ENCODE peak calls at places on chromosomes 7 and 10, in seven cellular contexts. S is NCI-H82; T is LoVo; H is RKO; I is stimulated activated CD4-positive, alpha-beta T cell treated with anti-CD3 and anti-CD28 coated beads, TNF-alpha, amount 100 ng/mL, for 1 hour; Y is DND-41; U is mucosa of gallbladder. G is an unnamed sample.

GRCh38 chr10:24370877-24371276 is 161.9 kb downstream of the KIAA1217 start:
- DNase-seq in S (no peak), T (no peak), H (no peak), I (no peak), Y (no peak), U (no peak), G (no peak)

GRCh38 chr10:124725791-124726190 is 18.4 kb downstream of the FAM53B start:
- DNase-seq in S (no peak), T (no peak), H (no peak), I (no peak), Y (no peak), U (no peak), G (no peak)

GRCh38 chr10:72564596-72564995 is 61.3 kb downstream of the MICU1 start:
- DNase-seq in S (no peak), T (no peak), H (no peak), I (no peak), Y (no peak), U (no peak), G (no peak)

GRCh38 chr7:7566651-7567611 is at the start of gene MIOS:
- DNase-seq in S (peak), T (peak), H (peak), I (peak), Y (peak), U (peak), G (no peak)

GRCh38 chr10:74175510-74176379 is 24.7 kb downstream of the ADK start:
- DNase-seq in S (no peak), T (peak), H (no peak), I (no peak), Y (no peak), U (no peak), G (no peak)

GRCh38 chr7:107638594-107638993 is 22.0 kb upstream of the SLC26A4 start:
- DNase-seq in S (no peak), T (no peak), H (no peak), I (no peak), Y (no peak), U (no peak), G (no peak)

GRCh38 chr7:13908667-13909382 is 80.6 kb downstream of the ETV1 start:
- DNase-seq in S (peak), T (peak), H (no peak), I (no peak), Y (peak), U (no peak), G (no peak)

GRCh38 chr7:100209493-100209892 is 10.3 kb upstream of the PVRIG start:
- DNase-seq in S (no peak), T (no peak), H (no peak), I (no peak), Y (no peak), U (no peak), G (no peak)

GRCh38 chr7:55127135-55127551 is 108.3 kb downstream of the EGFR start:
- DNase-seq in S (no peak), T (no peak), H (no peak), I (no peak), Y (no peak), U (no peak), G (no peak)

GRCh38 chr7:111164442-111164841 is 73.5 kb downstream of the LRRN3 start:
- DNase-seq in S (no peak), T (no peak), H (no peak), I (no peak), Y (no peak), U (no peak), G (no peak)

GRCh38 chr7:84100866-84101265 is 93.7 kb downstream of the SEMA3A start:
- DNase-seq in S (peak), T (no peak), H (peak), I (no peak), Y (no peak), U (no peak), G (no peak)

GRCh38 chr10:110081914-110082313 is 74.1 kb downstream of the ADD3 start:
- DNase-seq in S (no peak), T (peak), H (no peak), I (no peak), Y (no peak), U (no peak), G (no peak)

GRCh38 chr7:99953649-99954048 is 22.2 kb downstream of the AZGP1 start:
- DNase-seq in S (no peak), T (peak), H (no peak), I (no peak), Y (peak), U (no peak), G (no peak)

GRCh38 chr10:45197816-45198595 is 117.4 kb downstream of the OR13A1 start:
- DNase-seq in S (no peak), T (no peak), H (no peak), I (no peak), Y (no peak), U (no peak), G (no peak)

GRCh38 chr7:4484545-4484944 is 197.6 kb upstream of the FOXK1 start:
- DNase-seq in S (no peak), T (no peak), H (no peak), I (no peak), Y (no peak), U (no peak), G (no peak)

GRCh38 chr10:5094265-5095205 is at the start of gene AKR1C3:
- DNase-seq in S (peak), T (peak), H (peak), I (no peak), Y (no peak), U (peak), G (no peak)

GRCh38 chr7:90984692-90985091 is 279.5 kb upstream of the FZD1 start:
- DNase-seq in S (no peak), T (no peak), H (no peak), I (no peak), Y (no peak), U (no peak), G (no peak)

GRCh38 chr7:77326131-77326530 is 90.0 kb downstream of the GSAP start:
- DNase-seq in S (no peak), T (no peak), H (no peak), I (no peak), Y (no peak), U (no peak), G (no peak)

GRCh38 chr10:11886851-11887250 is 63.7 kb downstream of the PROSER2 start:
- DNase-seq in S (no peak), T (peak), H (no peak), I (no peak), Y (no peak), U (no peak), G (no peak)

GRCh38 chr7:19575909-19576557 is 132.8 kb downstream of the POLR1F start:
- DNase-seq in S (no peak), T (no peak), H (no peak), I (no peak), Y (no peak), U (no peak), G (no peak)

GRCh38 chr10:123666318-123667291 is at the start of gene GPR26:
- DNase-seq in S (no peak), T (no peak), H (no peak), I (no peak), Y (no peak), U (no peak), G (no peak)

GRCh38 chr7:141053626-141054025 is 20.2 kb upstream of the TMEM178B start:
- DNase-seq in S (no peak), T (no peak), H (no peak), I (peak), Y (no peak), U (no peak), G (no peak)